ENCODE peak calls at places on chromosome 17, in five cellular contexts. J is activated naive CD4-positive, alpha-beta T cell; A is uterus; U is progenitor cell of endocrine pancreas; Z is anterior cingulate cortex. L is an unnamed sample.

GRCh38 chr17:11979795-11980194 is 17.5 kb downstream of the ZNF18 start:
- DNase-seq in J (no peak), A (no peak), U (no peak), Z (no peak), L (no peak)

GRCh38 chr17:4719684-4720221 is 9.3 kb downstream of the ARRB2 start:
- DNase-seq in J (no peak), A (no peak), U (no peak), Z (no peak), L (no peak)

GRCh38 chr17:9343513-9343912 is 232.1 kb downstream of the STX8 start:
- DNase-seq in J (no peak), A (peak; percentile 22), U (no peak), Z (no peak), L (no peak)

GRCh38 chr17:82815790-82816305 is 24.0 kb downstream of the ZNF750 start:
- DNase-seq in J (no peak), A (no peak), U (no peak), Z (no peak), L (no peak)

GRCh38 chr17:66580178-66580577 is 254.7 kb upstream of the CACNG5 start:
- DNase-seq in J (no peak), A (peak; percentile 58), U (no peak), Z (no peak), L (peak; percentile 72)

GRCh38 chr17:17084941-17085340 is 42.7 kb downstream of the MPRIP start:
- DNase-seq in J (no peak), A (no peak), U (no peak), Z (no peak), L (no peak)

GRCh38 chr17:2400877-2401425 is at the start of gene MNT:
- DNase-seq in J (peak; percentile 87), A (peak; percentile 94), U (peak; percentile 90), Z (peak; percentile 90), L (peak; percentile 97)

GRCh38 chr17:68356520-68356919 is 65.2 kb downstream of the ARSG start:
- DNase-seq in J (no peak), A (no peak), U (no peak), Z (no peak), L (no peak)

GRCh38 chr17:75153854-75154194 is 488 bp downstream of the JPT1 start:
- DNase-seq in J (no peak), A (no peak), U (peak; percentile 47), Z (no peak), L (peak; percentile 39)

GRCh38 chr17:40095944-40096791 is 4.2 kb downstream of the NR1D1 start:
- DNase-seq in J (no peak), A (peak; percentile 63), U (no peak), Z (no peak), L (no peak)

GRCh38 chr17:13393841-13394710 is 207.7 kb downstream of the HS3ST3A1 start:
- DNase-seq in J (no peak), A (no peak), U (no peak), Z (no peak), L (no peak)

GRCh38 chr17:40224707-40225092 is 5.6 kb downstream of the WIPF2 start:
- DNase-seq in J (no peak), A (no peak), U (no peak), Z (peak; percentile 58), L (no peak)

GRCh38 chr17:44587339-44587738 is 30.1 kb downstream of the FZD2 start:
- DNase-seq in J (no peak), A (peak; percentile 34), U (no peak), Z (no peak), L (peak; percentile 88)

GRCh38 chr17:80703109-80703508 is 158.5 kb downstream of the RPTOR start:
- DNase-seq in J (no peak), A (no peak), U (no peak), Z (no peak), L (no peak)

GRCh38 chr17:57284984-57285646 is 28.8 kb downstream of the MSI2 start:
- DNase-seq in J (no peak), A (no peak), U (no peak), Z (no peak), L (no peak)

GRCh38 chr17:50676065-50676975 is 31.4 kb downstream of the ANKRD40 start:
- DNase-seq in J (no peak), A (no peak), U (no peak), Z (no peak), L (peak; percentile 34)

GRCh38 chr17:72445055-72445991 is 324.5 kb downstream of the SOX9 start:
- DNase-seq in J (no peak), A (no peak), U (no peak), Z (peak; percentile 43), L (peak; percentile 80)

GRCh38 chr17:4908301-4908700 is 5.4 kb upstream of the CHRNE start:
- DNase-seq in J (no peak), A (no peak), U (no peak), Z (no peak), L (no peak)

GRCh38 chr17:15470536-15470935 is 3.1 kb upstream of the CDRT4 start:
- DNase-seq in J (no peak), A (no peak), U (no peak), Z (no peak), L (no peak)

GRCh38 chr17:60149691-60150582 is at the start of gene CA4:
- DNase-seq in J (no peak), A (no peak), U (no peak), Z (no peak), L (no peak)

GRCh38 chr17:3918372-3919122 is 2.3 kb upstream of the P2RX1 start:
- DNase-seq in J (no peak), A (no peak), U (no peak), Z (no peak), L (no peak)

GRCh38 chr17:488993-489757 is 136.6 kb upstream of the RPH3AL start:
- DNase-seq in J (no peak), A (no peak), U (peak; percentile 16), Z (no peak), L (no peak)

GRCh38 chr17:79631640-79632431 is 21.0 kb upstream of the RBFOX3 start:
- DNase-seq in J (no peak), A (peak; percentile 7), U (peak; percentile 4), Z (no peak), L (no peak)

GRCh38 chr17:60392845-60393702 is 1.1 kb upstream of the USP32 start:
- DNase-seq in J (no peak), A (peak; percentile 31), U (no peak), Z (no peak), L (no peak)

GRCh38 chr17:8004899-8005298 is 2.5 kb downstream of the GUCY2D start:
- DNase-seq in J (no peak), A (no peak), U (no peak), Z (no peak), L (no peak)

GRCh38 chr17:22265807-22266206 is 573.5 kb downstream of the KCNJ18 start:
- DNase-seq in J (no peak), A (no peak), U (no peak), Z (no peak), L (no peak)

GRCh38 chr17:67605259-67605912 is 112.3 kb upstream of the NOL11 start:
- DNase-seq in J (no peak), A (peak; percentile 41), U (no peak), Z (no peak), L (no peak)

GRCh38 chr17:82647593-82648164 is 565 bp downstream of the WDR45B start:
- DNase-seq in J (no peak), A (peak; percentile 36), U (peak; percentile 50), Z (no peak), L (peak; percentile 65)

GRCh38 chr17:74830861-74831260 is 28.8 kb downstream of the GRIN2C start:
- DNase-seq in J (no peak), A (no peak), U (no peak), Z (no peak), L (no peak)

GRCh38 chr17:42706732-42707131 is 24.4 kb downstream of the CNTNAP1 start:
- DNase-seq in J (no peak), A (no peak), U (no peak), Z (no peak), L (no peak)

GRCh38 chr17:78358538-78359215 is 1.2 kb downstream of the SOCS3 start:
- DNase-seq in J (no peak), A (no peak), U (no peak), Z (no peak), L (no peak)

GRCh38 chr17:16923097-16923903 is 48.6 kb downstream of the TNFRSF13B start:
- DNase-seq in J (no peak), A (no peak), U (no peak), Z (no peak), L (peak; percentile 14)

GRCh38 chr17:40566027-40566426 is 755 bp upstream of the CCR7 start:
- DNase-seq in J (no peak), A (no peak), U (no peak), Z (no peak), L (no peak)

GRCh38 chr17:74296548-74296936 is 22.5 kb downstream of the DNAI2 start:
- DNase-seq in J (no peak), A (peak; percentile 30), U (peak; percentile 28), Z (peak; percentile 65), L (peak; percentile 81)

GRCh38 chr17:31508310-31509094 is 117.0 kb downstream of the RAB11FIP4 start:
- DNase-seq in J (no peak), A (no peak), U (no peak), Z (no peak), L (peak; percentile 54)

GRCh38 chr17:7707446-7707845 is 2.4 kb downstream of the EFNB3 start:
- DNase-seq in J (no peak), A (no peak), U (no peak), Z (no peak), L (no peak)

GRCh38 chr17:58506354-58507080 is 7.9 kb downstream of the MTMR4 start:
- DNase-seq in J (no peak), A (no peak), U (no peak), Z (no peak), L (no peak)

GRCh38 chr17:2183346-2183745 is 120.2 kb downstream of the SMG6 start:
- DNase-seq in J (no peak), A (no peak), U (no peak), Z (no peak), L (no peak)

GRCh38 chr17:29776026-29776425 is 153.3 kb upstream of the CORO6 start:
- DNase-seq in J (no peak), A (no peak), U (no peak), Z (no peak), L (no peak)

GRCh38 chr17:66578781-66579489 is 256.0 kb upstream of the CACNG5 start:
- DNase-seq in J (no peak), A (no peak), U (no peak), Z (no peak), L (no peak)

L was measured in Caco-2.